ENCODE peak calls at places on chromosomes 5 and 9, in nine cellular contexts. T is HEK293T; G is CD4-positive, CD25-positive, alpha-beta regulatory T cell; V is GDM1; Y is tibial nerve; D is memory B cell; B is astrocyte of the spinal cord; U is NCI-H774; P is T-cell. A is an unnamed sample.

GRCh38 chr9:31334837-31335528 is 1049.5 kb upstream of the ACO1 start:
- DNase-seq in T (no peak), G (no peak), V (no peak), Y (no peak), D (no peak), B (no peak), U (no peak), P (no peak), A (no peak)

GRCh38 chr5:30384171-30384570 is 809.3 kb upstream of the CDH6 start:
- DNase-seq in T (no peak), G (no peak), V (no peak), Y (no peak), D (no peak), B (no peak), U (no peak), P (no peak), A (no peak)

GRCh38 chr9:27352457-27353188 is 55.7 kb upstream of the EQTN start:
- DNase-seq in T (no peak), G (no peak), V (no peak), Y (no peak), D (no peak), B (no peak), U (no peak), P (no peak), A (peak; percentile 59)

GRCh38 chr5:108036484-108036883 is 345.4 kb downstream of the FBXL17 start:
- DNase-seq in T (no peak), G (no peak), V (no peak), Y (no peak), D (no peak), B (no peak), U (no peak), P (no peak), A (no peak)

GRCh38 chr5:431001-431710 is 11.8 kb upstream of the EXOC3 start:
- DNase-seq in T (peak; percentile 81), G (peak; percentile 20), V (no peak), Y (no peak), D (no peak), B (peak; percentile 29), U (peak; percentile 18), P (peak; percentile 27), A (peak; percentile 45)

GRCh38 chr5:64811050-64811640 is 42.4 kb downstream of the CWC27 start:
- DNase-seq in T (peak; percentile 25), G (peak; percentile 42), V (peak; percentile 21), Y (no peak), D (peak; percentile 14), B (peak; percentile 71), U (no peak), P (no peak), A (peak; percentile 59)

GRCh38 chr9:130689937-130690700 is 3.5 kb upstream of the EXOSC2 start:
- DNase-seq in T (peak; percentile 73), G (no peak), V (peak; percentile 69), Y (peak; percentile 85), D (no peak), B (peak; percentile 96), U (peak; percentile 95), P (no peak), A (no peak)

GRCh38 chr5:89380635-89381034 is 497.7 kb upstream of the MEF2C start:
- DNase-seq in T (no peak), G (no peak), V (no peak), Y (no peak), D (no peak), B (no peak), U (no peak), P (no peak), A (no peak)

GRCh38 chr5:36150676-36151433 is 832 bp downstream of the LMBRD2 start:
- DNase-seq in T (peak; percentile 62), G (peak; percentile 26), V (peak; percentile 9), Y (no peak), D (no peak), B (peak; percentile 42), U (peak; percentile 72), P (peak; percentile 50), A (peak; percentile 56)

GRCh38 chr9:127683723-127684122 is 23.1 kb upstream of the CFAP157 start:
- DNase-seq in T (no peak), G (no peak), V (no peak), Y (no peak), D (no peak), B (peak; percentile 35), U (no peak), P (no peak), A (no peak)

GRCh38 chr5:172544371-172545120 is 90.2 kb upstream of the SH3PXD2B start:
- DNase-seq in T (no peak), G (no peak), V (no peak), Y (no peak), D (no peak), B (no peak), U (no peak), P (no peak), A (no peak)

GRCh38 chr9:96116275-96117051 is 185.5 kb downstream of the HSD17B3 start:
- DNase-seq in T (no peak), G (no peak), V (no peak), Y (no peak), D (no peak), B (no peak), U (no peak), P (no peak), A (no peak)

GRCh38 chr5:6522337-6522736 is 73.7 kb downstream of the UBE2QL1 start:
- DNase-seq in T (no peak), G (no peak), V (no peak), Y (no peak), D (no peak), B (no peak), U (no peak), P (no peak), A (no peak)

GRCh38 chr9:135961811-135962695 is 880 bp upstream of the UBAC1 start:
- DNase-seq in T (no peak), G (no peak), V (no peak), Y (no peak), D (no peak), B (no peak), U (no peak), P (no peak), A (peak; percentile 38)

GRCh38 chr9:122090287-122090883 is 2.7 kb downstream of the TTLL11 start:
- DNase-seq in T (no peak), G (no peak), V (no peak), Y (no peak), D (no peak), B (no peak), U (no peak), P (no peak), A (no peak)

GRCh38 chr5:68960469-68960868 is 133.3 kb upstream of the SLC30A5 start:
- DNase-seq in T (no peak), G (no peak), V (no peak), Y (no peak), D (no peak), B (no peak), U (no peak), P (no peak), A (peak; percentile 65)

GRCh38 chr5:3709058-3709723 is 113.6 kb downstream of the IRX1 start:
- DNase-seq in T (no peak), G (no peak), V (no peak), Y (no peak), D (no peak), B (no peak), U (no peak), P (no peak), A (no peak)

GRCh38 chr5:168317521-168318147 is 26.2 kb downstream of the WWC1 start:
- DNase-seq in T (peak; percentile 79), G (no peak), V (no peak), Y (no peak), D (no peak), B (peak; percentile 91), U (peak; percentile 61), P (no peak), A (no peak)

GRCh38 chr9:99231708-99232107 is 9.6 kb downstream of the SEC61B start:
- DNase-seq in T (no peak), G (no peak), V (no peak), Y (no peak), D (peak; percentile 35), B (no peak), U (no peak), P (peak; percentile 25), A (no peak)

GRCh38 chr9:88766778-88767503 is 224.3 kb upstream of the S1PR3 start:
- DNase-seq in T (no peak), G (no peak), V (no peak), Y (no peak), D (no peak), B (peak; percentile 63), U (no peak), P (no peak), A (no peak)

A was measured in KBM-7.